ENCODE peak calls at places on chromosomes 4 and X, in six cellular contexts. R is effector memory CD4-positive, alpha-beta T cell; Q is lower leg skin; S is glutamatergic neuron; W is B cell; N is dorsolateral prefrontal cortex. X is an unnamed sample.

GRCh38 chr4:148118628-148119027 is 323.6 kb downstream of the NR3C2 start:
- DNase-seq in R (no peak), Q (no peak), S (no peak), W (no peak), N (no peak), X (no peak)

GRCh38 chrX:65195621-65196020 is 219.4 kb upstream of the ZC4H2 start:
- DNase-seq in R (no peak), Q (no peak), S (no peak), W (no peak), N (no peak), X (no peak)

GRCh38 chrX:47285762-47286320 is 53.0 kb downstream of the USP11 start:
- DNase-seq in R (no peak), Q (no peak), S (no peak), W (no peak), N (no peak), X (peak)

GRCh38 chrX:10901290-10901633 is 209.9 kb upstream of the HCCS start:
- DNase-seq in R (no peak), Q (no peak), S (no peak), W (no peak), N (no peak), X (no peak)

GRCh38 chr4:165464813-165465381 is 86.1 kb downstream of the CPE start:
- DNase-seq in R (no peak), Q (no peak), S (no peak), W (peak), N (no peak), X (peak)

GRCh38 chr4:137576437-137576836 is 44.1 kb upstream of the PCDH18 start:
- DNase-seq in R (no peak), Q (no peak), S (no peak), W (no peak), N (no peak), X (peak)

GRCh38 chrX:153739754-153740486 is 15.3 kb downstream of the ABCD1 start:
- DNase-seq in R (no peak), Q (no peak), S (no peak), W (no peak), N (no peak), X (no peak)

GRCh38 chrX:71989768-71990167 is 79.1 kb downstream of the NHSL2 start:
- DNase-seq in R (no peak), Q (no peak), S (no peak), W (no peak), N (no peak), X (peak)

GRCh38 chrX:70044541-70045245 is 5.0 kb downstream of the AWAT2 start:
- DNase-seq in R (no peak), Q (no peak), S (no peak), W (no peak), N (no peak), X (peak)

GRCh38 chr4:126888968-126889367 is 743.8 kb upstream of the INTU start:
- DNase-seq in R (no peak), Q (no peak), S (no peak), W (no peak), N (no peak), X (peak)

GRCh38 chr4:1183985-1184773 is 11.8 kb upstream of the SPON2 start:
- DNase-seq in R (no peak), Q (no peak), S (no peak), W (peak), N (no peak), X (peak)

GRCh38 chrX:133215017-133215416 is 3.1 kb downstream of the TFDP3 start:
- DNase-seq in R (no peak), Q (no peak), S (no peak), W (no peak), N (no peak), X (no peak)

GRCh38 chr4:181465826-181466225 is 777.4 kb upstream of the TENM3 start:
- DNase-seq in R (no peak), Q (no peak), S (no peak), W (no peak), N (no peak), X (no peak)

GRCh38 chr4:2927696-2928075 is 35.5 kb downstream of the NOP14 start:
- DNase-seq in R (no peak), Q (no peak), S (no peak), W (no peak), N (peak), X (no peak)

GRCh38 chr4:122309988-122310626 is 68.7 kb upstream of the ADAD1 start:
- DNase-seq in R (no peak), Q (no peak), S (no peak), W (no peak), N (no peak), X (peak)

GRCh38 chrX:150364347-150365050 is 1.4 kb downstream of the MAMLD1 start:
- DNase-seq in R (no peak), Q (no peak), S (peak), W (peak), N (no peak), X (no peak)

GRCh38 chrX:118459494-118459893 is 36.1 kb upstream of the DOCK11 start:
- DNase-seq in R (no peak), Q (no peak), S (no peak), W (peak), N (no peak), X (peak)

GRCh38 chrX:109537324-109537665 is 651 bp downstream of the NXT2 start:
- DNase-seq in R (no peak), Q (peak), S (no peak), W (no peak), N (no peak), X (peak)

GRCh38 chrX:6498324-6498723 is 36.6 kb downstream of the VCX3A start:
- DNase-seq in R (no peak), Q (no peak), S (no peak), W (no peak), N (no peak), X (no peak)

GRCh38 chrX:23394421-23394820 is 59.8 kb downstream of the PTCHD1 start:
- DNase-seq in R (no peak), Q (no peak), S (no peak), W (no peak), N (no peak), X (no peak)

X was measured in fibroblast of pulmonary artery.